ENCODE peak calls at places on chromosome 20, in six cellular contexts. N, I, S, K, F and B are unnamed samples.

GRCh38 chr20:55893031-55893430 is 112.3 kb downstream of the CBLN4 start:
- DNase-seq in S (no peak), F (no peak), N (no peak), I (no peak), K (no peak), B (no peak)

GRCh38 chr20:34293119-34293518 is 10.0 kb downstream of the AHCY start:
- DNase-seq in S (no peak), I (no peak), N (no peak), F (no peak), K (no peak), B (no peak)

GRCh38 chr20:50281831-50282591 is 91.4 kb downstream of the CEBPB start:
- DNase-seq in N (peak), K (no peak), I (no peak), S (no peak), F (peak), B (no peak)

GRCh38 chr20:10433623-10434466 is at the start of gene MKKS:
- DNase-seq in K (peak), I (peak), S (peak), F (peak), N (peak), B (peak)

GRCh38 chr20:58870293-58871014 is 17.9 kb downstream of the GNAS start:
- DNase-seq in K (no peak), S (peak), N (peak), I (peak), F (peak), B (peak)

GRCh38 chr20:63042448-63043071 is 35.8 kb upstream of the BHLHE23 start:
- DNase-seq in N (no peak), S (no peak), K (no peak), I (no peak), F (no peak), B (no peak)

GRCh38 chr20:33559212-33559611 is 69.3 kb downstream of the CBFA2T2 start:
- DNase-seq in K (no peak), I (no peak), F (no peak), S (no peak), N (no peak), B (no peak)

GRCh38 chr20:58634121-58634817 is 16.8 kb upstream of the STX16 start:
- DNase-seq in N (no peak), S (no peak), K (peak), F (peak), I (no peak), B (peak)